ENCODE peak calls at places on chromosomes 7 and 10, in four cellular contexts. One of them, this sample, is unnamed.

GRCh38 chr10:34627331-34627730 is 187.8 kb downstream of the PARD3 start:
- DNase-seq in GM13977: peak; percentile 23
- DNase-seq in HCEC 1CT: no peak
- DNase-seq in caudate nucleus: no peak
- DNase-seq in this sample: no peak

GRCh38 chr7:138001529-138002095 is at the start of gene CREB3L2:
- DNase-seq in GM13977: no peak
- DNase-seq in HCEC 1CT: peak; percentile 60
- DNase-seq in caudate nucleus: peak; percentile 66
- DNase-seq in this sample: peak; percentile 43

GRCh38 chr10:43227911-43228782 is 38.7 kb downstream of the RASGEF1A start:
- DNase-seq in GM13977: no peak
- DNase-seq in HCEC 1CT: no peak
- DNase-seq in caudate nucleus: no peak
- DNase-seq in this sample: no peak

GRCh38 chr7:43006008-43006407 is 73.8 kb downstream of the MRPL32 start:
- DNase-seq in GM13977: no peak
- DNase-seq in HCEC 1CT: no peak
- DNase-seq in caudate nucleus: no peak
- DNase-seq in this sample: no peak

GRCh38 chr7:156435486-156436231 is 204.9 kb upstream of the RNF32 start:
- DNase-seq in GM13977: no peak
- DNase-seq in HCEC 1CT: no peak
- DNase-seq in caudate nucleus: no peak
- DNase-seq in this sample: no peak

GRCh38 chr7:15822123-15822495 is 135.6 kb upstream of the MEOX2 start:
- DNase-seq in GM13977: no peak
- DNase-seq in HCEC 1CT: no peak
- DNase-seq in caudate nucleus: no peak
- DNase-seq in this sample: no peak

GRCh38 chr7:23331132-23331531 is 32.0 kb downstream of the MALSU1 start:
- DNase-seq in GM13977: no peak
- DNase-seq in HCEC 1CT: no peak
- DNase-seq in caudate nucleus: no peak
- DNase-seq in this sample: no peak

GRCh38 chr7:16278167-16278787 is 143.1 kb downstream of the CRPPA start:
- DNase-seq in GM13977: no peak
- DNase-seq in HCEC 1CT: no peak
- DNase-seq in caudate nucleus: no peak
- DNase-seq in this sample: no peak

GRCh38 chr7:89826574-89826973 is 327.7 kb upstream of the STEAP1 start:
- DNase-seq in GM13977: no peak
- DNase-seq in HCEC 1CT: no peak
- DNase-seq in caudate nucleus: no peak
- DNase-seq in this sample: no peak

GRCh38 chr7:142459557-142459963 is 201.7 kb upstream of the PRSS58 start:
- DNase-seq in GM13977: peak; percentile 40
- DNase-seq in HCEC 1CT: peak; percentile 84
- DNase-seq in caudate nucleus: no peak
- DNase-seq in this sample: no peak

GRCh38 chr10:15118615-15119014 is 21.5 kb downstream of the RPP38 start:
- DNase-seq in GM13977: no peak
- DNase-seq in HCEC 1CT: no peak
- DNase-seq in caudate nucleus: no peak
- DNase-seq in this sample: no peak